ENCODE peak calls at places on chromosomes 7 and 10, in seven cellular contexts. B, D, G, P, S, K and H are unnamed samples.

GRCh38 chr7:116259821-116260440 is 49.6 kb downstream of the TES start:
- DNase-seq in B (peak), D (no peak), G (no peak), P (no peak), S (no peak), K (no peak), H (no peak)

GRCh38 chr10:16779375-16779774 is 37.8 kb downstream of the RSU1 start:
- DNase-seq in B (no peak), D (no peak), G (no peak), P (no peak), S (no peak), K (no peak), H (no peak)

GRCh38 chr7:93890041-93890463 is 501 bp downstream of the TFPI2 start:
- DNase-seq in B (peak), D (no peak), G (no peak), P (peak), S (no peak), K (no peak), H (no peak)

GRCh38 chr10:113425596-113425995 is 127.3 kb upstream of the HABP2 start:
- DNase-seq in B (peak), D (no peak), G (no peak), P (no peak), S (no peak), K (no peak), H (no peak)

GRCh38 chr7:818031-818699 is 14.1 kb upstream of the SUN1 start:
- DNase-seq in B (peak), D (no peak), G (peak), P (peak), S (no peak), K (peak), H (no peak)

GRCh38 chr7:44236333-44236728 is 35.6 kb downstream of the YKT6 start:
- DNase-seq in B (no peak), D (no peak), G (no peak), P (no peak), S (no peak), K (no peak), H (no peak)

GRCh38 chr10:51706225-51706624 is 6.8 kb upstream of the CSTF2T start:
- DNase-seq in B (no peak), D (peak), G (no peak), P (peak), S (peak), K (no peak), H (peak)

GRCh38 chr10:98461500-98461842 is 14.7 kb upstream of the HPS1 start:
- DNase-seq in B (no peak), D (no peak), G (no peak), P (no peak), S (no peak), K (no peak), H (no peak)

GRCh38 chr10:132708441-132708840 is 77.5 kb downstream of the NKX6-2 start:
- DNase-seq in B (no peak), D (no peak), G (no peak), P (peak), S (no peak), K (no peak), H (no peak)

GRCh38 chr7:110620336-110620735 is 470.6 kb upstream of the LRRN3 start:
- DNase-seq in B (no peak), D (no peak), G (no peak), P (no peak), S (no peak), K (no peak), H (no peak)

GRCh38 chr10:124106241-124106905 is 13.0 kb upstream of the CHST15 start:
- DNase-seq in B (peak), D (peak), G (no peak), P (peak), S (peak), K (peak), H (peak)

GRCh38 chr10:21813944-21814343 is 189.6 kb downstream of the DNAJC1 start:
- DNase-seq in B (no peak), D (no peak), G (no peak), P (no peak), S (no peak), K (no peak), H (no peak)

GRCh38 chr10:128440513-128441160 is 314.4 kb upstream of the MKI67 start:
- DNase-seq in B (no peak), D (no peak), G (no peak), P (peak), S (no peak), K (no peak), H (no peak)

GRCh38 chr7:64793106-64793755 is 997 bp upstream of the ZNF138 start:
- DNase-seq in B (no peak), D (no peak), G (peak), P (no peak), S (no peak), K (no peak), H (no peak)

GRCh38 chr10:22325272-22325947 is 4.5 kb downstream of the BMI1 start:
- DNase-seq in B (peak), D (peak), G (peak), P (peak), S (peak), K (peak), H (no peak)

GRCh38 chr10:13891542-13892431 is 305.0 kb downstream of the PRPF18 start:
- DNase-seq in B (no peak), D (no peak), G (no peak), P (no peak), S (no peak), K (no peak), H (no peak)

GRCh38 chr10:44245601-44245938 is 139.3 kb downstream of the CXCL12 start:
- DNase-seq in B (peak), D (no peak), G (no peak), P (no peak), S (no peak), K (peak), H (no peak)

GRCh38 chr7:151689196-151689971 is 169.7 kb upstream of the RHEB start:
- DNase-seq in B (no peak), D (no peak), G (no peak), P (no peak), S (no peak), K (no peak), H (no peak)

GRCh38 chr7:123979876-123980275 is 53.0 kb downstream of the TMEM229A start:
- DNase-seq in B (no peak), D (no peak), G (no peak), P (no peak), S (no peak), K (no peak), H (no peak)

GRCh38 chr7:23061327-23061726 is 44.3 kb upstream of the KLHL7 start:
- DNase-seq in B (no peak), D (no peak), G (no peak), P (no peak), S (no peak), K (no peak), H (no peak)

GRCh38 chr10:86670290-86670811 is 2.0 kb downstream of the LDB3 start:
- DNase-seq in B (no peak), D (no peak), G (no peak), P (no peak), S (no peak), K (no peak), H (no peak)

GRCh38 chr10:48291190-48291589 is 15.3 kb upstream of the MAPK8 start:
- DNase-seq in B (no peak), D (no peak), G (peak), P (no peak), S (no peak), K (peak), H (no peak)

GRCh38 chr10:70271996-70272924 is 11.5 kb downstream of the NPFFR1 start:
- DNase-seq in B (no peak), D (peak), G (no peak), P (no peak), S (no peak), K (no peak), H (peak)

GRCh38 chr10:113475381-113475807 is 77.5 kb upstream of the HABP2 start:
- DNase-seq in B (no peak), D (no peak), G (no peak), P (no peak), S (no peak), K (no peak), H (no peak)

DNA sequence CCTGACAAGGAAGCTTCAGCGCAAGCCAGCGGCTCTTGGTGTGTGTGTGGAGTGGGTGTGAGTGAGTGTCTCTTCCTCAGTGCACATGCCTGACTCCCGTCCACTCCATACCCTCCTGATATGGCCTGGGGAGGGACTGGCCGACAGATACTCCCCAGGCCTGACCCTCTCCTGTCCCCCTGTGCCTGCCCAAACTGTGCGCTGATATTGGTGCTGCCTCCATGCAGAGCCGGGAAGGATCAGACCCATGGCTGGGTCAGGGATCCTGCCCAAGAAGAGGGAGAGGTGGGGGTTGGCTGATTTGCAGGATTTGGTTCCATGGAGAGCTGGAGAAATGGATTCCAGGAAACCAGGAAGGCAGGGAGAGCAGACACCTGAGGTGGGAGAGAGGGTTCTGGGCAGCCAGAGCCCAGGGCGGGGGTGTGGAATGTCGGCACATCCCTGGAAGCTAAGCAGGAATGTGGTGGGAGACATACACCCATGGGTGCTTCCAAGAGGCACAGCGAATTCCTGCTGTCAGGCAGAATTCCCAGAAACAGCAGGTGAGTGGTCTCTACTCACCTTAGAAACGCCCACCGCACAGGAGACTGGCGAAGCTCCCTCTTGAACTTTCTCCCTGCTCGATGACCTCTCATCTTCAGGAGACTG is 6.3 kb downstream of the CALML5 start:
- DNase-seq in B (no peak), D (no peak), G (no peak), P (peak), S (no peak), K (no peak), H (no peak)
- TF ChIP-seq EP300 in B (no peak), D (no peak), G (no peak), P (no peak), S (no peak), K (no peak), H (no peak)

GRCh38 chr7:132399367-132399766 is 176.9 kb downstream of the PLXNA4 start:
- DNase-seq in B (no peak), D (no peak), G (no peak), P (no peak), S (no peak), K (no peak), H (no peak)
- TF ChIP-seq EP300 in B (no peak), D (no peak), G (no peak), P (no peak), S (no peak), K (no peak), H (no peak)

DNA sequence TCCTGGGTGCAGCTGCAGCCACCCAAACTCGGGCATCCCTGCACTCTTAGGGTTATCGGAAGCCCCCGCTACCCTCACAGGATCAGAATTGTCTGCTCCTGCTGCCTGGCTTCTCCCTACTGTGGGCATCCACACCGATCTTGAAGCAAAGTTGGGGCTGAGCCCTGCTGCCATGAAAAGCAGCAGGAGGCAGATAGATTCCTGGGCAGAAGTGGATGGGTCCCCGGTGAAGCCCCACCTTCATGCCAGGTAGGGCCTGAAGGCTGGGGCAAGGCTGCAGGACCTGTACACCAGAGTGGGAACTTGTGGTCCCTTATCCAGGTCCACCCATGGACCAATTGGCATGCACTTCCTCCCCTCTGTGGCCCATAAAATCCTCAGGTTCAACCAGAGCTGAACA is 922.6 kb upstream of the KCND2 start:
- DNase-seq in B (no peak), D (no peak), G (no peak), P (no peak), S (no peak), K (no peak), H (no peak)
- TF ChIP-seq EP300 in B (no peak), D (no peak), G (no peak), P (no peak), S (no peak), K (no peak), H (no peak)

GRCh38 chr7:82700739-82701138 is 257.2 kb upstream of the CACNA2D1 start:
- DNase-seq in B (no peak), D (no peak), G (no peak), P (no peak), S (peak), K (no peak), H (no peak)

GRCh38 chr7:82701941-82702340 is 258.4 kb upstream of the CACNA2D1 start:
- DNase-seq in B (no peak), D (no peak), G (no peak), P (no peak), S (no peak), K (no peak), H (no peak)

GRCh38 chr7:82696631-82697030 is 253.1 kb upstream of the CACNA2D1 start:
- DNase-seq in B (no peak), D (no peak), G (no peak), P (no peak), S (no peak), K (no peak), H (no peak)

GRCh38 chr7:82697897-82698296 is 254.3 kb upstream of the CACNA2D1 start:
- DNase-seq in B (peak), D (no peak), G (no peak), P (no peak), S (no peak), K (no peak), H (no peak)

GRCh38 chr7:82699773-82700186 is 256.2 kb upstream of the CACNA2D1 start:
- DNase-seq in B (peak), D (peak), G (no peak), P (no peak), S (peak), K (no peak), H (no peak)
- TF ChIP-seq EP300 in B (no peak), D (no peak), G (no peak), P (no peak), S (no peak), K (no peak), H (no peak)

GRCh38 chr10:122112625-122113160 is 123.7 kb downstream of the TACC2 start:
- DNase-seq in B (peak), D (peak), G (peak), P (peak), S (peak), K (peak), H (peak)
- TF ChIP-seq EP300 in B (no peak), D (no peak), G (no peak), P (no peak), S (peak), K (no peak), H (no peak)

DNA sequence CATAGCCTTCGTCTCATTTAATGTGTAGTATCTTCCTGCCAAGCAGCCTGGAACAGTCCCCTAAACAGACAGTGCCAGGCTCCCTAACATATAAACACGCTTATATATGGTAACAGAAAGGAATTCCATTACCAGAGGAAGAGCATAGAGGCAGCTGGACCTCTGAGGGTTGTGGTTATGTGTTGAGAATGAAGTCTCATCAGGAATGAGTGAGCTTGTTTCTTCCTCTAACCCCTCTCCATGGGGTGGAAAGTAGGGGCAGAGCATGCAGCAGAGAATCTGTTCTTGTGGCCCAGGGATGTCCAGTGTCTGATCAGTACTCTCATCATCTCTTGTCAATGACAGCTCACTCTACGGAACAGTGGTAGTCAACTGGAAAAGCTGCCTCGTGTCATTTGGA is 11.3 kb downstream of the CACNB2 start:
- DNase-seq in B (no peak), D (no peak), G (no peak), P (no peak), S (no peak), K (no peak), H (no peak)
- TF ChIP-seq EP300 in B (no peak), D (no peak), G (no peak), P (no peak), S (no peak), K (no peak), H (no peak)